ENCODE peak calls at places on chromosomes 11 and 22, in seven cellular contexts. Y is glutamatergic neuron; E is H1; R is HCT116; U is cardiac muscle cell; L is CD4-positive, alpha-beta T cell; S is thoracic aorta. K is an unnamed sample.

GRCh38 chr11:125351868-125352250 is 144.2 kb downstream of the FEZ1 start:
- DNase-seq in Y (no peak), R (no peak), U (no peak), L (no peak), E (no peak), S (no peak), K (no peak)

GRCh38 chr22:40211481-40212052 is 33.8 kb downstream of the TNRC6B start:
- DNase-seq in U (no peak), L (no peak), R (no peak), E (no peak), Y (no peak), S (no peak), K (no peak)

GRCh38 chr22:43539572-43540533 is 128.0 kb downstream of the MPPED1 start:
- DNase-seq in R (no peak), Y (no peak), E (no peak), L (no peak), S (no peak), U (no peak), K (no peak)

GRCh38 chr11:75778962-75779361 is 10.4 kb downstream of the DGAT2 start:
- DNase-seq in U (no peak), S (no peak), L (no peak), R (no peak), Y (no peak), E (no peak), K (no peak)

GRCh38 chr11:850777-851762 is 8.4 kb downstream of the TSPAN4 start:
- DNase-seq in S (no peak), U (no peak), L (no peak), Y (peak), R (no peak), E (peak), K (no peak)

GRCh38 chr11:96324912-96325311 is 18.1 kb downstream of the MAML2 start:
- DNase-seq in L (no peak), E (no peak), S (no peak), U (peak), Y (no peak), R (peak), K (peak)

GRCh38 chr11:12376259-12376971 is 956 bp upstream of the PARVA start:
- DNase-seq in L (no peak), U (peak), S (no peak), E (no peak), R (no peak), Y (no peak), K (no peak)

GRCh38 chr22:47476226-47476625 is 713.8 kb downstream of the TBC1D22A start:
- DNase-seq in E (no peak), S (no peak), L (no peak), U (no peak), Y (no peak), R (no peak), K (no peak)

DNA sequence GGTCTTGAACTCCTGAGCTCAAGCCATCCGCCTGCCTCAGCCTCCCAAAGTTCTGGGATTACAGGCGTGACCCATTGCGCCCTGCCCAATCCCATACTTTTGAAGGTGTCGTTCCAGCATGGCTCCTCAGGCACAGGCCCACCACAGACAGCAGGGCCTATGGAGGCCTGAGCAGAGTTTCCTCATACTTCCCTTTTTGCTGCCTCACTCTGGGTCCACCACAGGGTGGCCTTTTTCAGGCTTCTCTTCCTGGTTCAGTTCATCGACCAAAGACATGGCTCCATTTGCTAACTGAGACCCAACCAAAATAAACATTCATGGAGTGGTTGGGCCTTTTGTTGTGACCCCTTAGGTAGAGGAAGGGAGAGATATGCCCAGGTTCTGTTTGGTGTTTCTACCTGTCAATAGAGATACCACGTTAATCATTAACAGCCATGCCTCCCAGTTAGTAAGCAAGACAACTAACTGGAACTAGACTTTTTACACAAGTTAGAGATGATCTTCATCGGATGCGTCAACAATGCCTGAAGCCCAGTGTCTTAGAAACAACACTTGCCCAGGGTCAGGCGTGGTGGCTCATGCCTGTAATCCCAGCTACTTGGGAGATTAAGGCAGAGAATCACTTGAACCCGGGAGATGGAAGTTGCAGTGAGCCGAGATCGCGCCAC is 35.1 kb downstream of the TRIOBP start:
- DNase-seq in E (no peak), U (no peak), Y (no peak), R (no peak), L (no peak), S (no peak), K (no peak)
- TF ChIP-seq CTCF in E (peak), U (peak), Y (no peak), R (peak), L (no peak), S (no peak), K (peak)

GRCh38 chr11:107744736-107745135 is 32.9 kb upstream of the SLN start:
- DNase-seq in U (no peak), R (no peak), L (no peak), Y (no peak), S (no peak), E (no peak), K (no peak)

GRCh38 chr11:107740256-107740655 is 28.4 kb upstream of the SLN start:
- DNase-seq in Y (no peak), U (no peak), L (no peak), S (no peak), E (no peak), R (no peak), K (peak)

GRCh38 chr11:107743161-107743560 is 31.3 kb upstream of the SLN start:
- DNase-seq in R (no peak), U (no peak), Y (peak), E (no peak), S (no peak), L (no peak), K (no peak)

GRCh38 chr11:107736546-107736945 is 24.7 kb upstream of the SLN start:
- DNase-seq in E (no peak), U (no peak), L (no peak), Y (no peak), S (no peak), R (no peak), K (no peak)

GRCh38 chr11:107741044-107741823 is 29.4 kb upstream of the SLN start:
- DNase-seq in R (peak), U (peak), L (no peak), S (no peak), E (peak), Y (no peak), K (peak)
- TF ChIP-seq CTCF in R (peak), U (peak), L (no peak), S (no peak), E (peak), Y (peak), K (peak)

DNA sequence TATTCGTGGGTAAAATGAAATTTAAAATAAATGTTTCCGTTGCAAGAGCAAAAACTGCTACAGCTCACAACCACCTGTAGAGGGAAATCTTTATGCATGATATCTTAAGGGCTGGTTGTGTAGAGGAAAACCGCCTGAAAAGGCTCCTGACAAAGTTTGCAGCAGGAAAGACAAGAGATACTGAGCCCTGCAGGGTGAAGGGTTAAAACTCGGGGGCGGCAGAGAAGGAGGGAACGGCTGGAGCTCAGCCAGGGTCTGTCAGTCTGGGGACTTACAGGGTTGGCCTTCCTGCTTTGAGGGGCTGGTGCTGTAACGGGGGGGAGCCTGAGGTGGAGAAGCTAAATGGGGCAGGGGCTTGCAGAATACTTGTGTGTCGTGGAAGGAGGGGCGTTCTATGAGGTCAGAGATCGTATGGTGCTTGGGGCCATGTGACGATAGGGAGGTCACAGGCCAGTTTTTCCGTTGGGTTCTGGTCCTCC is 122.9 kb upstream of the HSD17B12 start:
- DNase-seq in Y (no peak), U (no peak), R (no peak), E (peak), S (no peak), L (no peak), K (no peak)
- TF ChIP-seq CTCF in Y (no peak), U (peak), R (no peak), E (peak), S (peak), L (no peak), K (peak)

DNA sequence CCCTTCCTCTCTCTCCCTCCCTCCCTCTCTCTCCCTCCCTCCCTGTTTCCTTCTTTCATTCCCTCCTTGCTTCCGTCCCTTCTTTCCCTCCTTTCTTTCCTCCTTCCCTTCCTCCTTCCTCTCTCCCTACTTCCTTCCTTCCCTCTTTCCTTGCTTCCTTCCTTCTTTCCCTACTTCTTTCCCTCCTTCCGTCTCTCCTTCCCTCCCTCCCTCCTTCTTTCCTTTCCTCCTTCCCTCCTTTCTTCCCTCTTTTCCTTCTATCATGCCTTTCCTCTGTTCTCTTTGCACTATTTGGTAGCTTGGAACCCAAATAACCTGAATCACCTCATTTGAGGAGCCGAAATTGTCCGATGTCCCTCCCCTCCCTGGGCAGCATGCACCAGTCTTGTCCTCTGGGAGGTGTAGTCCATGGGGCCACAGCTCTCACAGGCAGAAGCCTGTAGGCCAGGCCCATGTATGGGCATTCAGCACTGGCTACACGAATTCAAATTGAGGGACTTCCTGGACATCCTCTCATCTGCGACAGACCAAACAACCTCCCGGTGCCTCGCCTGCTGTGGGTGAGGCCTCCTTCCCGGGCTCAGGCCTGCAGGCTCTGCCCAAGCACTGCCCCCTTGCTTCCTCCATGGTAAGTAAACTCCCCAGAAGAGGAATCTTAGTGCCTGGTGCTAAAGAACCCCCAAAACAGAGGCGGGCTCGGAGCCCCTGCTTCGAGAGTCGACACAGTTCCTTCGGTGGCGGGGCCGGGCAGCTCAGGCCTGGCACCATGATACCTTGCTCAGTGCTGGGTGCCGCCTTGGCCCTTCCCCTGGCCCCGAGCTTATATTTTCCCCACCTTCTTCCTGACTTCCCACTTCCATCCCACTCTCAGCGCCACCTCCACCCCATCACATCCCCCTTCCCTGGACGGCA is 454.1 kb upstream of the CADM1 start:
- DNase-seq in L (no peak), S (no peak), U (no peak), E (no peak), Y (no peak), R (no peak), K (no peak)
- TF ChIP-seq CTCF in L (no peak), S (no peak), U (no peak), E (peak), Y (no peak), R (no peak), K (no peak)

DNA sequence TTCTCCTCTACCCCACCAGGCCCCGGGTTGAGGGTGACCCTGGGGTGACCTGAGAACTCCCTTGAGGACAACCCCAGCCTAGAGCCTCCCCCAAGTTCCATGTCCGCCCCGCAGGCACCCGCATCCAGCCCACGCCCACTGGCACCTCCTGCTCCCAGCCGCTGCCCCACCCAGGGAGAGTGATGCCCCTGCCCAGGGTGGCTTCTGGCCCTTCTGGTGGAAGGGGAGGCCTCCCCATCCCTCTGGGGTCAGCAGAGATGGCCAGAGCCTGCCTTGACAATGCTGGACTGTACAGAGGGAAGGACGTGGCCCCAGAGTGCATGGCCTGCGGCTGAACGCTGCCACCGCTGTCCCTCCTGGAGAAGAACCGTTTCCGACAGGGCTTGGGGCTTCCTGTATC is 1.1 kb upstream of the TH start:
- DNase-seq in Y (no peak), U (no peak), L (no peak), S (no peak), E (no peak), R (no peak), K (no peak)
- TF ChIP-seq CTCF in Y (no peak), U (no peak), L (no peak), S (no peak), E (no peak), R (no peak), K (no peak)

DNA sequence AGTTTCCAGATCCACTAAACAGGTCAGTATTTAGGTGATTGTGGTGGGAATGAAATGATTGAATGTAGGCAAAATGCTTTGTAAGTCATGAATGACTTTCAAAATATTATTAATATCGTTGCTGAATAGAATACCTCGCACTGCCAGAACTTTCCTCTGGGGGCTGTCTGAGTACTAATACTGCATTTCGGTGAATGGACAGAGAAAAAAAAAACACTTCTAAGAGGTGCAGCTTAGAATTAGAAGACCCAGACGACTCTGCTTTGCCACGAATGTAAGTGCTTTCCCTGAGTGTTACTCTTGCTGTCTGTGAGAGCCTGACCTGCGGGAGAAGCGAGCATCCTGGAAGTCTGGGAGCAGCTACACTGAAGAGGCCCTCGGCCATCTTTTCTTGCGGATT is 95.0 kb downstream of the SCN3B start:
- DNase-seq in S (no peak), R (no peak), Y (no peak), L (no peak), U (no peak), E (no peak), K (peak)
- TF ChIP-seq CTCF in S (no peak), R (peak), Y (peak), L (no peak), U (peak), E (no peak), K (peak)

GRCh38 chr11:48154162-48154561 is 62.4 kb upstream of the OR4B1 start:
- DNase-seq in S (no peak), U (peak), E (no peak), L (no peak), Y (no peak), R (no peak), K (peak)

GRCh38 chr11:48148749-48149148 is 67.9 kb upstream of the OR4B1 start:
- DNase-seq in S (no peak), L (no peak), U (no peak), Y (no peak), R (no peak), E (no peak), K (no peak)

GRCh38 chr11:48150213-48150612 is 66.4 kb upstream of the OR4B1 start:
- DNase-seq in U (peak), L (no peak), E (no peak), R (no peak), S (no peak), Y (no peak), K (no peak)
- TF ChIP-seq CTCF in U (no peak), L (no peak), E (no peak), R (no peak), S (no peak), Y (no peak), K (no peak)

GRCh38 chr22:29994941-29995340 is 85.3 kb upstream of the HORMAD2 start:
- DNase-seq in Y (no peak), S (no peak), R (no peak), U (peak), E (no peak), L (no peak), K (no peak)

GRCh38 chr22:30001459-30001858 is 78.8 kb upstream of the HORMAD2 start:
- DNase-seq in R (no peak), Y (no peak), U (no peak), L (no peak), E (no peak), S (no peak), K (no peak)

GRCh38 chr22:29997516-29997915 is 82.7 kb upstream of the HORMAD2 start:
- DNase-seq in U (no peak), E (no peak), Y (no peak), R (no peak), S (no peak), L (no peak), K (no peak)

GRCh38 chr22:30000566-30000965 is 79.7 kb upstream of the HORMAD2 start:
- DNase-seq in S (no peak), Y (no peak), L (no peak), E (no peak), U (no peak), R (no peak), K (no peak)

DNA sequence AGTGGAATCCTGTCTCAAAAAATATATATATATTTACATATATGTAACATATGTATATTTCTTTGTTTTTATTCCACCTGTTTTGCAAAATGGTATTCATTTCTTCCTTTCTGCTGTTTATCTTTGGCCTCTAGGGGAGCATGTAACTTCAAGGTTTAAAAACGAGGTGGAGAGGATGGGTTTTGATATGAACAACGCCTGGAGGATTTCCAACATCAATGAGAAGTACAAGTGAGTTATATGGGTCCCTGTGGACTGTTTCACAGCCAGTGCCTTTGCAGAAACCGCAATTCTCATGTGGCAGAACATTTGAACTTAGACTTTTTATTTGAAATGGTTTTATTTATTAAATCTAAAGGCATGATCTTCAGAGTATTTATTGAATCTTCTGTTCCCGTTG is 81.6 kb upstream of the HORMAD2 start:
- DNase-seq in Y (no peak), E (no peak), U (no peak), L (no peak), S (no peak), R (no peak), K (no peak)
- TF ChIP-seq CTCF in Y (peak), E (no peak), U (no peak), L (no peak), S (no peak), R (peak), K (peak)

GRCh38 chr11:82494988-82495432 is 238.7 kb downstream of the FAM181B start:
- DNase-seq in Y (no peak), E (peak), R (no peak), L (no peak), S (no peak), U (no peak), K (no peak)
- TF ChIP-seq CTCF in Y (peak), E (peak), R (peak), L (no peak), S (no peak), U (no peak), K (no peak)

GRCh38 chr22:27723150-27723549 is 78.4 kb downstream of the MN1 start:
- DNase-seq in U (no peak), L (no peak), E (no peak), Y (no peak), R (no peak), S (no peak), K (no peak)
- TF ChIP-seq CTCF in U (peak), L (no peak), E (no peak), Y (no peak), R (peak), S (peak), K (peak)